ENCODE peak calls at places on chromosomes 5 and 9, in eight cellular contexts. M, J, K, I, Y, X, E and O are unnamed samples.

GRCh38 chr9:36999728-37000333 is 34.2 kb downstream of the PAX5 start:
- DNase-seq in M (no peak), K (no peak), X (no peak), Y (peak), J (no peak), E (no peak), I (peak), O (no peak)

GRCh38 chr5:151072234-151073025 is 8.4 kb downstream of the TNIP1 start:
- DNase-seq in J (no peak), X (no peak), E (peak), K (no peak), M (no peak), Y (no peak), I (no peak), O (peak)

GRCh38 chr9:93597871-93598646 is 21.7 kb downstream of the PHF2 start:
- DNase-seq in E (no peak), K (no peak), I (no peak), J (no peak), X (no peak), M (no peak), Y (no peak), O (no peak)

GRCh38 chr9:34547960-34548603 is 25.3 kb upstream of the ENHO start:
- DNase-seq in I (no peak), K (no peak), M (peak), X (peak), J (peak), Y (peak), E (peak), O (peak)

GRCh38 chr9:109122726-109123621 is 3.2 kb upstream of the TMEM245 start:
- DNase-seq in Y (peak), M (no peak), K (no peak), I (no peak), X (no peak), E (no peak), J (no peak), O (no peak)

GRCh38 chr5:131392461-131393095 is 128.7 kb downstream of the CDC42SE2 start:
- DNase-seq in X (no peak), I (no peak), M (no peak), E (no peak), K (no peak), Y (no peak), J (no peak), O (no peak)

GRCh38 chr5:124301850-124302249 is 444.6 kb downstream of the ZNF608 start:
- DNase-seq in Y (no peak), M (no peak), K (no peak), X (no peak), I (no peak), E (no peak), J (no peak), O (no peak)

GRCh38 chr5:56564451-56565223 is 250.7 kb upstream of the MAP3K1 start:
- DNase-seq in K (no peak), E (no peak), M (no peak), Y (no peak), I (no peak), X (no peak), J (no peak), O (peak)

GRCh38 chr9:74951725-74952151 is 974 bp downstream of the C9orf40 start:
- DNase-seq in X (peak), E (peak), M (peak), Y (peak), J (peak), I (peak), K (no peak), O (peak)

GRCh38 chr5:40678021-40678939 is 1.4 kb upstream of the PTGER4 start:
- DNase-seq in X (no peak), I (no peak), J (no peak), K (no peak), M (no peak), E (no peak), Y (no peak), O (peak)

GRCh38 chr5:96742519-96742918 is 65.2 kb downstream of the ERAP1 start:
- DNase-seq in X (no peak), K (no peak), I (no peak), M (no peak), J (no peak), Y (no peak), E (no peak), O (no peak)

GRCh38 chr5:74122175-74122574 is 496.2 kb downstream of the ARHGEF28 start:
- DNase-seq in M (no peak), I (no peak), K (no peak), X (no peak), Y (no peak), J (no peak), E (no peak), O (no peak)

GRCh38 chr5:163456840-163457239 is 3.1 kb downstream of the NUDCD2 start:
- DNase-seq in Y (no peak), J (no peak), K (no peak), X (no peak), E (no peak), I (no peak), M (no peak), O (no peak)

GRCh38 chr9:96612105-96612965 is 7.3 kb downstream of the CDC14B start:
- DNase-seq in J (peak), K (peak), M (peak), I (no peak), Y (no peak), X (peak), E (peak), O (peak)

GRCh38 chr5:128736567-128736966 is 198.5 kb upstream of the FBN2 start:
- DNase-seq in X (no peak), M (no peak), I (no peak), Y (no peak), E (peak), J (no peak), K (no peak), O (no peak)

GRCh38 chr5:143352691-143353090 is 50.8 kb downstream of the NR3C1 start:
- DNase-seq in J (no peak), E (no peak), Y (no peak), I (no peak), M (no peak), K (no peak), X (no peak), O (no peak)

GRCh38 chr5:181223041-181223728 is at the start of gene TRIM41:
- DNase-seq in E (peak), X (peak), J (peak), K (peak), I (peak), M (peak), Y (peak), O (peak)

GRCh38 chr9:14141736-14142135 is 172.2 kb downstream of the NFIB start:
- DNase-seq in Y (no peak), E (no peak), X (no peak), M (no peak), I (no peak), K (no peak), J (no peak), O (no peak)

GRCh38 chr5:113974976-113975375 is 386.9 kb upstream of the KCNN2 start:
- DNase-seq in X (no peak), I (no peak), Y (no peak), M (no peak), E (no peak), K (no peak), J (no peak), O (no peak)

GRCh38 chr5:16733597-16733996 is 116.8 kb upstream of the RETREG1 start:
- DNase-seq in K (no peak), J (peak), E (no peak), I (no peak), M (no peak), Y (no peak), X (no peak), O (no peak)

GRCh38 chr9:135910197-135910596 is 2.9 kb upstream of the CAMSAP1 start:
- DNase-seq in E (no peak), K (no peak), M (no peak), Y (no peak), X (no peak), J (no peak), I (no peak), O (no peak)

GRCh38 chr5:123119334-123119986 is 30.4 kb downstream of the PRDM6 start:
- DNase-seq in J (peak), I (no peak), X (no peak), Y (peak), M (no peak), E (peak), K (no peak), O (peak)

GRCh38 chr5:148830220-148830619 is 3.8 kb downstream of the ADRB2 start:
- DNase-seq in J (no peak), Y (no peak), M (no peak), I (no peak), X (no peak), K (no peak), E (no peak), O (no peak)

GRCh38 chr5:60026174-60026573 is 132.6 kb upstream of the PDE4D start:
- DNase-seq in J (no peak), X (no peak), Y (no peak), I (no peak), M (no peak), K (peak), E (peak), O (peak)

GRCh38 chr9:109206670-109207069 is 39.6 kb upstream of the FRRS1L start:
- DNase-seq in Y (no peak), E (peak), K (no peak), X (no peak), I (no peak), M (no peak), J (no peak), O (no peak)

GRCh38 chr9:8255852-8256251 is 456.3 kb upstream of the DMAC1 start:
- DNase-seq in K (no peak), X (no peak), Y (no peak), I (no peak), M (no peak), E (no peak), J (no peak), O (no peak)

GRCh38 chr9:129495422-129496186 is 125.3 kb downstream of the C9orf50 start:
- DNase-seq in J (peak), K (peak), M (peak), E (peak), X (peak), Y (peak), I (peak), O (peak)

GRCh38 chr5:68240196-68240595 is 24.6 kb downstream of the PIK3R1 start:
- DNase-seq in J (no peak), M (no peak), Y (peak), K (no peak), I (no peak), E (no peak), X (no peak), O (no peak)

GRCh38 chr5:143676794-143677193 is 135.2 kb upstream of the HMHB1 start:
- DNase-seq in X (no peak), J (no peak), K (no peak), M (no peak), E (no peak), I (no peak), Y (no peak), O (no peak)

GRCh38 chr5:117488976-117489500 is 914.4 kb upstream of the SEMA6A start:
- DNase-seq in E (no peak), K (no peak), Y (no peak), I (no peak), J (no peak), X (no peak), M (no peak), O (no peak)

GRCh38 chr9:16509946-16510504 is 360.4 kb downstream of the BNC2 start:
- DNase-seq in I (no peak), M (no peak), E (no peak), K (no peak), X (no peak), J (no peak), Y (no peak), O (peak)

GRCh38 chr5:162703914-162704313 is 636.3 kb downstream of the GABRG2 start:
- DNase-seq in M (no peak), J (no peak), X (no peak), E (no peak), K (no peak), I (no peak), Y (no peak), O (no peak)

GRCh38 chr9:124505006-124505900 is 1.9 kb downstream of the NR5A1 start:
- DNase-seq in J (peak), Y (no peak), K (no peak), E (no peak), X (no peak), I (no peak), M (no peak), O (no peak)

GRCh38 chr9:70805953-70806352 is 315.5 kb downstream of the TRPM3 start:
- DNase-seq in I (no peak), E (no peak), J (no peak), X (no peak), K (no peak), M (no peak), Y (no peak), O (no peak)

GRCh38 chr9:96082516-96083232 is 207.2 kb downstream of the ERCC6L2 start:
- DNase-seq in X (no peak), M (no peak), Y (no peak), E (no peak), I (no peak), J (no peak), K (no peak), O (no peak)

GRCh38 chr9:8542537-8542936 is 743.0 kb upstream of the DMAC1 start:
- DNase-seq in M (no peak), Y (no peak), E (no peak), J (no peak), X (no peak), K (no peak), I (no peak), O (no peak)

GRCh38 chr9:14733130-14733529 is 10.6 kb upstream of the CER1 start:
- DNase-seq in Y (no peak), M (no peak), I (no peak), J (no peak), K (no peak), E (no peak), X (no peak), O (no peak)

DNA sequence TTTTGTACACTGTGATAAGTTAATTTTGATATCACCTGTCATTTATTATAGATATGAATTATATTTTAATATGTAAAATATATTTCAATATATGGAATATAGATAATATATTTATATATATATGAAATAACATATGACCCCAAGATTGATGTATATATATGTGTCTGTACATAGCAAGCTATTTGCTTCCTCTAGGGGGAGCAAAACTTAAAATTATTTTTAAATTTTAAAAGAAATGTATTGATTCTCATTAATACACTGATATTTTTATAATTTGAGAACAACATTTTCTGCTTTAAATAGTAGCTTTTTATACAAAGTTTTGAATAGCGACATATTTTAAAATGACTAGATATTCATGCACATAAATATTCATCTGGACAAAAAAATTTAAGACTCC is 272.0 kb downstream of the DMRTA1 start:
- DNase-seq in X (no peak), Y (no peak), M (no peak), E (no peak), I (no peak), J (no peak), K (no peak), O (no peak)
- TF ChIP-seq CTCF in X (no peak), Y (peak), M (no peak), E (no peak), I (no peak), J (peak), K (no peak), O (no peak)

GRCh38 chr9:87286506-87286905 is 211.2 kb upstream of the DAPK1 start:
- DNase-seq in K (no peak), Y (no peak), I (no peak), E (no peak), X (no peak), J (no peak), M (no peak), O (peak)

GRCh38 chr9:87285183-87285582 is 212.5 kb upstream of the DAPK1 start:
- DNase-seq in K (no peak), E (no peak), Y (no peak), I (no peak), M (peak), J (no peak), X (peak), O (no peak)

GRCh38 chr9:87292449-87293191 is 205.0 kb upstream of the DAPK1 start:
- DNase-seq in E (no peak), Y (no peak), M (no peak), J (no peak), I (no peak), K (no peak), X (no peak), O (peak)

DNA sequence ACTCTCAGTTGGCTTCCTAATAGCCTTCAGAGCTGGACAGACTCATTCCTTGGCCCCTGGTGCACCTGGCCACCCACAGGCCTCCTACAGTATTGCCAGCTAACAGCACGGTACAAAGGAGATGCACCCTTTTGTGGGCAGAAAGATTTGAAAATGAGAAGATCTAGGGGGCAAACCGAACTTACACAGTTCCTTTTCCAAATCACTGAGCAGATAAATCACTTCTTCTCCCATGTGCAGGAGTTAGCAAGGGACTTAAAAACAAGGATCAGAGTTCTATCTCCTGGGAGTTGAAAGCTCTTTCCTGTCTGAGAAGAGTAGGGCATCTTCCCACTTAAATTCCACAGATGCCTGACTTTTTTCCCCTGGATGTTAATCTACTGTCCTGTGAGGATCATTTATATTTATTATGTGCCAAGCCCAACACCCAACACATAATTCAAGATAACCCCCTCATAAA is 207.4 kb upstream of the DAPK1 start:
- DNase-seq in I (no peak), E (no peak), X (no peak), J (no peak), K (no peak), M (no peak), Y (no peak), O (peak)
- TF ChIP-seq CTCF in I (peak), E (no peak), X (no peak), J (no peak), K (peak), M (no peak), Y (no peak), O (peak)

GRCh38 chr9:122986010-122986409 is 45.2 kb downstream of the RABGAP1 start:
- DNase-seq in J (no peak), I (no peak), M (no peak), E (no peak), Y (no peak), X (no peak), K (no peak), O (no peak)

GRCh38 chr9:122988141-122988540 is 45.3 kb upstream of the GPR21 start:
- DNase-seq in X (no peak), M (no peak), E (no peak), I (no peak), Y (no peak), K (no peak), J (no peak), O (no peak)

GRCh38 chr9:122988919-122989614 is 44.4 kb upstream of the GPR21 start:
- DNase-seq in K (no peak), J (no peak), Y (peak), I (peak), X (no peak), E (no peak), M (no peak), O (no peak)

DNA sequence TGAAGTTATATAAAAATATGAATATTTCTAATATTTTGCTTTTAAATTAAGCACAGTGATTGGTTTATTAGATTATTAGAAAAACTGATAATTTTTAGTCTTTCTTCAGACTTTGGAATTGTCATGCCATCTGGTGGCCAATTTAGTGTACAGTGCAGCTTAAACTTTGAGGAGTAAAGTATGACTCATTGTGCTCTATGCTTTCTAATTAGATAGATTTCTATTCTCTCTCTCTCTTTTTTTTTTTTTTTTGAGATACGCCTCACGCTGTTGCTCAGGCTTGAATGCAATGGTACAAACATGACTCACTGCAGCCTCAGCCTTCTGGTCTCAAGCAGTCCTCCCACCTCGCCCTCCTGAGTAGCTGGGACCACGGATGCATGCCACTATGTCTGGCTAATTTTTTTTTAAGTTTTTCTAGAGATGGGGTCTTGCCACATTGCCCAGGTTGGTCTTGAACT is 42.1 kb upstream of the GPR21 start:
- DNase-seq in J (no peak), I (peak), X (no peak), E (peak), M (no peak), K (peak), Y (peak), O (peak)
- TF ChIP-seq CTCF in J (no peak), I (peak), X (peak), E (peak), M (peak), K (peak), Y (peak), O (peak)

DNA sequence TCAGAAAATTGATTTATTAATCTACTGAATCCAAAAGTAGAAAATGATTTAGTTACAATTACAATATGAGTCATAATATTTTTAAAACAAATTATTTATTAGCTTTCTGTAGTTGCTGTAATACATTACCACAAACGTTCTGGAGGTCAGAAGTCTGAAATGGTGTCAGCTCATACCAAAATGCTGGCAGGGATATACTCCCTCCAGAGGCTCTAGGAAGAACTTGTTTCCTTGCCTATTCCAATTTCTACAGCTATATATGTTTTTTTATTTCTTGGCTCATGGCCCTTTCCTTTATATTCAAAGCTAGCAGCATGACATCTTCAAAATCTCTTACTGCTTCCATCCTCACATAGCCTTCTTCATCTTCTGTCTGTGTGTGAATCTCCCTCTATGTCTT is 667.9 kb upstream of the ITGA1 start:
- DNase-seq in X (no peak), J (no peak), K (no peak), I (no peak), E (no peak), Y (no peak), M (no peak), O (no peak)
- TF ChIP-seq CTCF in X (no peak), J (no peak), K (no peak), I (no peak), E (no peak), Y (no peak), M (no peak), O (no peak)

GRCh38 chr5:77957-78804 is 13.8 kb upstream of the PLEKHG4B start:
- DNase-seq in K (peak), M (peak), X (no peak), J (peak), I (no peak), Y (peak), E (peak), O (peak)
- TF ChIP-seq CTCF in K (peak), M (peak), X (no peak), J (no peak), I (peak), Y (peak), E (peak), O (peak)

GRCh38 chr9:127973169-127974001 is 7.4 kb downstream of the EEIG1 start:
- DNase-seq in M (peak), I (no peak), Y (no peak), K (no peak), J (no peak), X (peak), E (no peak), O (no peak)
- TF ChIP-seq CTCF in M (no peak), I (no peak), Y (no peak), K (no peak), J (no peak), X (no peak), E (no peak), O (no peak)

GRCh38 chr5:32450952-32451351 is 6.4 kb upstream of the ZFR start:
- DNase-seq in J (no peak), M (no peak), X (no peak), I (no peak), E (peak), K (no peak), Y (no peak), O (no peak)
- TF ChIP-seq CTCF in J (peak), M (no peak), X (no peak), I (peak), E (no peak), K (peak), Y (peak), O (no peak)

GRCh38 chr5:110104728-110105127 is 415.0 kb downstream of the MAN2A1 start:
- DNase-seq in J (no peak), Y (no peak), M (no peak), I (no peak), K (no peak), X (no peak), E (no peak), O (peak)

GRCh38 chr5:110106750-110107149 is 417.0 kb downstream of the MAN2A1 start:
- DNase-seq in J (no peak), X (no peak), E (no peak), K (no peak), I (no peak), M (no peak), Y (no peak), O (no peak)

GRCh38 chr5:110105692-110106091 is 416.0 kb downstream of the MAN2A1 start:
- DNase-seq in X (no peak), K (no peak), Y (no peak), E (no peak), I (no peak), M (peak), J (no peak), O (peak)

GRCh38 chr5:110109685-110110084 is 420.0 kb downstream of the MAN2A1 start:
- DNase-seq in Y (no peak), K (no peak), M (no peak), X (no peak), J (no peak), E (no peak), I (no peak), O (no peak)

GRCh38 chr5:110108520-110108919 is 418.8 kb downstream of the MAN2A1 start:
- DNase-seq in X (no peak), M (no peak), K (no peak), I (no peak), Y (no peak), E (no peak), J (no peak), O (no peak)
- TF ChIP-seq CTCF in X (no peak), M (no peak), K (no peak), I (no peak), Y (no peak), E (no peak), J (no peak), O (no peak)